ENCODE peak calls at places on chromosome 4, in four cellular contexts. One of them, this sample, is unnamed.

GRCh38 chr4:171847751-171848150 is 34.5 kb downstream of the GALNTL6 start:
- DNase-seq in GM10248: no peak
- DNase-seq in heart left ventricle: no peak
- DNase-seq in tibial nerve: no peak
- DNase-seq in this sample: no peak

GRCh38 chr4:152991361-152991760 is 55.2 kb downstream of the FHDC1 start:
- DNase-seq in heart left ventricle: no peak
- DNase-seq in GM10248: no peak
- DNase-seq in tibial nerve: no peak
- DNase-seq in this sample: no peak

GRCh38 chr4:115343171-115343570 is 229.8 kb upstream of the NDST4 start:
- DNase-seq in heart left ventricle: no peak
- DNase-seq in GM10248: no peak
- DNase-seq in tibial nerve: no peak
- DNase-seq in this sample: no peak

GRCh38 chr4:158781963-158782362 is 13.1 kb downstream of the FNIP2 start:
- DNase-seq in heart left ventricle: no peak
- DNase-seq in tibial nerve: no peak
- DNase-seq in GM10248: no peak
- DNase-seq in this sample: no peak

GRCh38 chr4:119244344-119244743 is 31.8 kb downstream of the USP53 start:
- DNase-seq in heart left ventricle: no peak
- DNase-seq in GM10248: no peak
- DNase-seq in tibial nerve: no peak
- DNase-seq in this sample: no peak

GRCh38 chr4:57404463-57404862 is 294.3 kb upstream of the IGFBP7 start:
- DNase-seq in GM10248: no peak
- DNase-seq in heart left ventricle: no peak
- DNase-seq in tibial nerve: no peak
- DNase-seq in this sample: no peak

GRCh38 chr4:169619518-169619957 is 840 bp upstream of the CLCN3 start:
- DNase-seq in GM10248: peak; percentile 48
- DNase-seq in heart left ventricle: no peak
- DNase-seq in tibial nerve: peak; percentile 39
- DNase-seq in this sample: peak; percentile 50

GRCh38 chr4:48779095-48779997 is 733 bp downstream of the FRYL start:
- DNase-seq in heart left ventricle: peak; percentile 79
- DNase-seq in tibial nerve: peak; percentile 10
- DNase-seq in GM10248: peak; percentile 71
- DNase-seq in this sample: peak; percentile 77

GRCh38 chr4:6109842-6110560 is 90.3 kb downstream of the JAKMIP1 start:
- DNase-seq in heart left ventricle: no peak
- DNase-seq in GM10248: no peak
- DNase-seq in tibial nerve: no peak
- DNase-seq in this sample: no peak

GRCh38 chr4:124454772-124455270 is 257.7 kb downstream of the ANKRD50 start:
- DNase-seq in GM10248: no peak
- DNase-seq in heart left ventricle: no peak
- DNase-seq in tibial nerve: no peak
- DNase-seq in this sample: no peak

GRCh38 chr4:85644061-85644460 is 169.1 kb downstream of the ARHGAP24 start:
- DNase-seq in GM10248: no peak
- DNase-seq in heart left ventricle: no peak
- DNase-seq in tibial nerve: no peak
- DNase-seq in this sample: no peak

GRCh38 chr4:1501754-1502500 is 95.7 kb upstream of the NKX1-1 start:
- DNase-seq in tibial nerve: no peak
- DNase-seq in heart left ventricle: no peak
- DNase-seq in GM10248: no peak
- DNase-seq in this sample: no peak

GRCh38 chr4:37837446-37837845 is 11.0 kb downstream of the PGM2 start:
- DNase-seq in GM10248: no peak
- DNase-seq in heart left ventricle: no peak
- DNase-seq in tibial nerve: no peak
- DNase-seq in this sample: no peak

GRCh38 chr4:48270516-48270897 is 869 bp upstream of the TEC start:
- DNase-seq in GM10248: no peak
- DNase-seq in tibial nerve: no peak
- DNase-seq in heart left ventricle: no peak
- DNase-seq in this sample: no peak

GRCh38 chr4:185656467-185656890 is 121.2 kb upstream of the PDLIM3 start:
- DNase-seq in heart left ventricle: peak; percentile 71
- DNase-seq in GM10248: no peak
- DNase-seq in tibial nerve: peak; percentile 10
- DNase-seq in this sample: no peak

GRCh38 chr4:155805016-155805415 is 46.2 kb downstream of the GUCY1B1 start:
- DNase-seq in tibial nerve: no peak
- DNase-seq in GM10248: no peak
- DNase-seq in heart left ventricle: no peak
- DNase-seq in this sample: no peak

GRCh38 chr4:163356104-163356503 is 12.4 kb downstream of the NPY5R start:
- DNase-seq in heart left ventricle: no peak
- DNase-seq in tibial nerve: no peak
- DNase-seq in GM10248: no peak
- DNase-seq in this sample: no peak
- TF ChIP-seq CTCF in heart left ventricle: no peak
- TF ChIP-seq CTCF in tibial nerve: no peak
- TF ChIP-seq CTCF in GM10248: no peak
- TF ChIP-seq CTCF in this sample: no peak

GRCh38 chr4:15234585-15235126 is 193.2 kb upstream of the C1QTNF7 start:
- DNase-seq in tibial nerve: peak; percentile 44
- DNase-seq in GM10248: no peak
- DNase-seq in heart left ventricle: no peak
- DNase-seq in this sample: no peak

GRCh38 chr4:15239866-15240265 is 188.0 kb upstream of the C1QTNF7 start:
- DNase-seq in heart left ventricle: peak; percentile 55
- DNase-seq in GM10248: no peak
- DNase-seq in tibial nerve: peak; percentile 35
- DNase-seq in this sample: no peak

GRCh38 chr4:15240764-15241163 is 187.1 kb upstream of the C1QTNF7 start:
- DNase-seq in heart left ventricle: no peak
- DNase-seq in GM10248: no peak
- DNase-seq in tibial nerve: no peak
- DNase-seq in this sample: no peak

GRCh38 chr4:15241946-15242345 is 185.9 kb upstream of the C1QTNF7 start:
- DNase-seq in GM10248: no peak
- DNase-seq in tibial nerve: no peak
- DNase-seq in heart left ventricle: no peak
- DNase-seq in this sample: no peak

DNA sequence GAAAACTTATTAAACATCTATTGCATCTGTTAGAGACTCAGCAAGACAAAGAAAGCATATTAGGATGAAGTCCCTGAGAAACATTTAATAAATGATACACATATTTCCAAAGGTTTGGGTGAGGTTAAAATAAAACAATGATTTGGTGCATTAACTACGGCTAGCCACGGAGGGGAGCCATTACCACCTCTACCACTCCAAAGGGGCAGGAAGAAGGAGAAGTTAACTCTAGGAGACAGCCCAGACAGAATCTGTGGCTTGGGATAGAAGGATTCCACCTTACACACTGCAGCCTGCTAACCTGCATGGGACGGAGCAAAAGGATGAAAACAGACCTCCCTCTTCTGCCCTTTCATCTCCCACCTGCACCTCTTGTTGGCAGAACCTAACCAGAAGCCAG is 189.1 kb upstream of the C1QTNF7 start:
- DNase-seq in tibial nerve: no peak
- DNase-seq in heart left ventricle: peak; percentile 32
- DNase-seq in GM10248: peak; percentile 64
- DNase-seq in this sample: peak; percentile 67
- TF ChIP-seq CTCF in tibial nerve: peak; percentile 51
- TF ChIP-seq CTCF in heart left ventricle: peak; percentile 67
- TF ChIP-seq CTCF in GM10248: peak; percentile 58
- TF ChIP-seq CTCF in this sample: peak; percentile 47

GRCh38 chr4:150248181-150248580 is 169.9 kb downstream of the DCLK2 start:
- DNase-seq in GM10248: no peak
- DNase-seq in tibial nerve: no peak
- DNase-seq in heart left ventricle: no peak
- DNase-seq in this sample: no peak
- TF ChIP-seq CTCF in GM10248: no peak
- TF ChIP-seq CTCF in tibial nerve: no peak
- TF ChIP-seq CTCF in heart left ventricle: no peak
- TF ChIP-seq CTCF in this sample: no peak

GRCh38 chr4:111475001-111475400 is 670.3 kb upstream of the FAM241A start:
- DNase-seq in tibial nerve: no peak
- DNase-seq in heart left ventricle: peak; percentile 45
- DNase-seq in GM10248: no peak
- DNase-seq in this sample: no peak
- TF ChIP-seq CTCF in tibial nerve: no peak
- TF ChIP-seq CTCF in heart left ventricle: peak; percentile 59
- TF ChIP-seq CTCF in GM10248: peak; percentile 1
- TF ChIP-seq CTCF in this sample: no peak

GRCh38 chr4:16513876-16514275 is 287.6 kb upstream of the TAPT1 start:
- DNase-seq in tibial nerve: no peak
- DNase-seq in GM10248: no peak
- DNase-seq in heart left ventricle: no peak
- DNase-seq in this sample: no peak

GRCh38 chr4:16521156-16521915 is 295.1 kb upstream of the TAPT1 start:
- DNase-seq in heart left ventricle: no peak
- DNase-seq in GM10248: no peak
- DNase-seq in tibial nerve: no peak
- DNase-seq in this sample: no peak

DNA sequence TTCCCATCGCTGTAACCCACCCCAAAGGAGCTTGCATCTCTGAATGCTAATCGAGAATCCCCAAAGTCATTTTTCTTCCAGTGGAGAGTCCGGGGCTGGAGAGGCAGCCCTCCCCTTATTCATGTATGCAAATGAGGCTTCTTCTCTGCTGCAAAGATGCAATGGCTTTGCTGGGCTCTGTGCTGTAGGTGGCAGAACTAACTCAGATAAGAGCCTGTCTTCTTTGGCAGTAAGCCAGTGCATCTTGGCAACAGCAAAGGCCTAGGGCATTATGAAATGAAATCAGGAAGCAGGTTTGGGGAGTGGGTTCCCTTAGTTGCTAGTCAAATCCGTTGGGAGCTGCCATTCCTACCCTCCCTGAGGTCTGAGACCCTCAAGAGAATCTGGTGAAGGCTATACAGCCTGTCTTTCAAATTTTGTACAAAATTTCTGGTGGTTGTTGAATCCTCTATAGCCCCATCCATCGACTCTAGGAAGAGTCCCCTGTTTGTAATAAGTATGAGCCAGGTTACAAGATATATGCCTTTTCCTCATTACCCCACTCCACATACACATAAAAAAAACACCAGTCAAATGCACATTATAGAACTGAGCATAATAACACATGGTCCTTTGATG is 290.6 kb upstream of the TAPT1 start:
- DNase-seq in tibial nerve: peak; percentile 75
- DNase-seq in heart left ventricle: peak; percentile 35
- DNase-seq in GM10248: no peak
- DNase-seq in this sample: no peak
- TF ChIP-seq CTCF in tibial nerve: peak; percentile 20
- TF ChIP-seq CTCF in heart left ventricle: peak; percentile 31
- TF ChIP-seq CTCF in GM10248: no peak
- TF ChIP-seq CTCF in this sample: no peak

DNA sequence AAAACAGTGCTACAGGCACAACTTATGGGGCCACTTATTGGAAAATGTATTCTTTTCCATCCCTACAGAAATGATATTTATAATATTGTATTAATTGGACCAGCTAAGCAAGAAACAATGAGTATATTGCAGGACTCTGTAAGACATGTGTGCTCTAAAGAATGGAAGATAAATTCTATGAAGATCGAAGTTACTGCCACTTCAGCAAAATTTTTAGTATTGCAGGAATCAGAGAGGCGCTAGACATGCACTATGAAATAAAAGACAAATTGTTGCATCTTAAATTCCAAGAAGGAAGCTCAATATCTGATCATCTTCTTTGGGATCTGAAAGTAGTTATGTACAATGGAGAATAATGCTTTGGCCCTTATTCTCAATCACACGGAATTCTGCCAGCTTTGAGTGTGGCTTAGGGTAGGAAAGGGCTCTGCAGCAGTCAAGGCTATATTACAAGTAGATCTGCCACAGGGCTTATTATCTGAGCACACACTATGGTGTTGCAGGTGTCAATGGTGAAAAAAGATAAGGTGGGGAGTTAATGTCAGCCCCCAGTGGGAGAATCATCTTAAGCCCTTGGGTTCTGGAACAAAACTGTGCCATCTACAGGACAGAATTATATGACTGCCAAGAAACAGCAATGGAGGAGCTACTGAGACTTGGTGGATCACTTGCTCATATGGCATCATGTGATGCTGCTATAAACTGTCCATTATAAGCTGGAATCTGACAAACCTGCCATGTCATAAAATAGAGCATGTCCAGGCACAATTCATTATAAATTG is 334.0 kb upstream of the NDST3 start:
- DNase-seq in tibial nerve: no peak
- DNase-seq in GM10248: no peak
- DNase-seq in heart left ventricle: no peak
- DNase-seq in this sample: peak; percentile 4
- TF ChIP-seq CTCF in tibial nerve: no peak
- TF ChIP-seq CTCF in GM10248: peak; percentile 23
- TF ChIP-seq CTCF in heart left ventricle: no peak
- TF ChIP-seq CTCF in this sample: peak; percentile 41

DNA sequence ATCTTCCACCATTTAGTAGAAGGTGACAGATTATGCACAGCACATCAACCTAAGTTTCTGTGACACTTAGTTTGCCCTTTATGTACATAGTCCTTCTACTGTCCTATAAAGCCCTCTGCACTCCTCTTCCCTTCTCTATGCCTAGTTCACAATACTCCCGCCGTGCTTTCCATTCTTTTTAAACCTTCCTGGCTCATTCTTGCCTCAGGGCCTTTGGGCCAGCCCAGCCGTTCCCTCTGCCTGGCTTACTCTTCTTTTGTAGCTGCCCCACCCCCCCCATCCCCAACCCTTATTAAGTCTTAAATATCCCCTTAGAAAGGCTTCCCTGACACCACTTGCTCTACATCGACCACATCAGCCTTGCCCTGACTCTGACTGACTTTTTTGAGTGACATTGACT is 33.0 kb downstream of the SGMS2 start:
- DNase-seq in heart left ventricle: no peak
- DNase-seq in tibial nerve: no peak
- DNase-seq in GM10248: no peak
- DNase-seq in this sample: no peak
- TF ChIP-seq CTCF in heart left ventricle: no peak
- TF ChIP-seq CTCF in tibial nerve: no peak
- TF ChIP-seq CTCF in GM10248: no peak
- TF ChIP-seq CTCF in this sample: no peak

This sample was measured in GM13976.